ENCODE peak calls at places on chromosomes 6 and 20, in seven cellular contexts. I is WERI-Rb-1, E is NCI-H1105, C is Right ventricle myocardium superior, X is NCI-H1436, U is T-cell, Q is mesothelial cell of epicardium. M is an unnamed sample.

GRCh38 chr20:63697868-63698545 is 1.6 kb downstream of the TNFRSF6B start:
- DNase-seq in I (no peak), E (no peak), C (peak; percentile 40), X (no peak), U (no peak), Q (no peak), M (no peak)

GRCh38 chr6:99344289-99344688 is 5.2 kb downstream of the FAXC start:
- DNase-seq in I (no peak), E (no peak), C (no peak), X (no peak), U (no peak), Q (no peak), M (no peak)

GRCh38 chr20:43140719-43141118 is 49.0 kb downstream of the PTPRT start:
- DNase-seq in I (no peak), E (no peak), C (no peak), X (no peak), U (no peak), Q (no peak), M (no peak)

GRCh38 chr6:68082086-68082485 is 553.0 kb upstream of the ADGRB3 start:
- DNase-seq in I (no peak), E (no peak), C (no peak), X (no peak), U (no peak), Q (no peak), M (no peak)

GRCh38 chr20:17542993-17543412 is 11.8 kb upstream of the BFSP1 start:
- DNase-seq in I (no peak), E (no peak), C (no peak), X (no peak), U (no peak), Q (no peak), M (no peak)

GRCh38 chr6:169666441-169666840 is 35.4 kb downstream of the WDR27 start:
- DNase-seq in I (no peak), E (no peak), C (no peak), X (no peak), U (no peak), Q (no peak), M (no peak)

GRCh38 chr20:24978493-24978892 is 14.1 kb downstream of the APMAP start:
- DNase-seq in I (no peak), E (no peak), C (no peak), X (no peak), U (no peak), Q (no peak), M (no peak)

GRCh38 chr6:89604662-89605061 is 33.9 kb downstream of the LYRM2 start:
- DNase-seq in I (no peak), E (no peak), C (no peak), X (no peak), U (no peak), Q (no peak), M (no peak)

GRCh38 chr6:127199470-127199869 is 67.2 kb upstream of the RNF146 start:
- DNase-seq in I (no peak), E (no peak), C (no peak), X (no peak), U (no peak), Q (no peak), M (no peak)

GRCh38 chr20:25083141-25083772 is 1.3 kb upstream of the VSX1 start:
- DNase-seq in I (no peak), E (no peak), C (no peak), X (no peak), U (no peak), Q (no peak), M (no peak)

GRCh38 chr6:20464041-20464440 is 62.4 kb downstream of the E2F3 start:
- DNase-seq in I (no peak), E (no peak), C (no peak), X (no peak), U (no peak), Q (no peak), M (no peak)

GRCh38 chr6:68876792-68877493 is 241.9 kb downstream of the ADGRB3 start:
- DNase-seq in I (no peak), E (peak; percentile 15), C (no peak), X (peak; percentile 22), U (no peak), Q (no peak), M (no peak)

GRCh38 chr20:37524859-37525708 is 2.6 kb downstream of the BLCAP start:
- DNase-seq in I (no peak), E (no peak), C (no peak), X (no peak), U (no peak), Q (no peak), M (no peak)

GRCh38 chr6:43939281-43940070 is 169.5 kb downstream of the VEGFA start:
- DNase-seq in I (peak; percentile 6), E (no peak), C (no peak), X (no peak), U (no peak), Q (no peak), M (no peak)

GRCh38 chr6:43972915-43973304 is 154.3 kb downstream of the MRPL14 start:
- DNase-seq in I (peak; percentile 5), E (no peak), C (peak; percentile 93), X (no peak), U (no peak), Q (no peak), M (peak; percentile 92)

GRCh38 chr6:16049178-16049577 is 79.7 kb upstream of the MYLIP start:
- DNase-seq in I (no peak), E (no peak), C (no peak), X (no peak), U (no peak), Q (no peak), M (no peak)

GRCh38 chr6:73803562-73804221 is 107.7 kb downstream of the CD109 start:
- DNase-seq in I (peak; percentile 58), E (peak; percentile 5), C (peak; percentile 43), X (no peak), U (no peak), Q (no peak), M (no peak)

M was measured in heart left ventricle.